ENCODE peak calls at places on chromosomes 3 and 15, in five cellular contexts. Z is lower leg skin, K is sigmoid colon, W is progenitor cell of endocrine pancreas, O is left lung. L is an unnamed sample.

GRCh38 chr3:133930341-133930933 is 34.8 kb upstream of the RAB6B start:
- DNase-seq in Z (no peak), K (no peak), W (no peak), O (no peak), L (no peak)

GRCh38 chr15:27665002-27665401 is 434.1 kb downstream of the OCA2 start:
- DNase-seq in Z (no peak), K (no peak), W (no peak), O (no peak), L (no peak)

GRCh38 chr3:126270145-126270811 is 86.9 kb downstream of the KLF15 start:
- DNase-seq in Z (peak), K (peak), W (no peak), O (peak), L (no peak)

GRCh38 chr15:78533331-78533730 is 6.9 kb upstream of the PSMA4 start:
- DNase-seq in Z (no peak), K (no peak), W (no peak), O (no peak), L (no peak)

GRCh38 chr3:9178697-9179096 is 70.7 kb downstream of the SRGAP3 start:
- DNase-seq in Z (no peak), K (no peak), W (no peak), O (no peak), L (no peak)

GRCh38 chr15:88399021-88399685 is 68.0 kb downstream of the MRPL46 start:
- DNase-seq in Z (no peak), K (no peak), W (no peak), O (no peak), L (no peak)

GRCh38 chr3:79368403-79368802 is 399.4 kb downstream of the ROBO1 start:
- DNase-seq in Z (no peak), K (no peak), W (no peak), O (no peak), L (no peak)

GRCh38 chr3:161449784-161450183 is 46.8 kb upstream of the OTOL1 start:
- DNase-seq in Z (no peak), K (no peak), W (no peak), O (no peak), L (no peak)

GRCh38 chr3:154356009-154356408 is 31.7 kb upstream of the DHX36 start:
- DNase-seq in Z (no peak), K (no peak), W (no peak), O (no peak), L (no peak)

GRCh38 chr3:132256984-132257383 is 60.2 kb upstream of the ACP3 start:
- DNase-seq in Z (no peak), K (no peak), W (peak), O (no peak), L (no peak)

GRCh38 chr15:33720952-33721351 is 247.3 kb upstream of the CHRM5 start:
- DNase-seq in Z (no peak), K (no peak), W (no peak), O (no peak), L (no peak)

GRCh38 chr15:99212401-99212800 is 37.0 kb downstream of the TTC23 start:
- DNase-seq in Z (no peak), K (peak), W (no peak), O (no peak), L (no peak)

GRCh38 chr15:41777421-41777973 is 3.2 kb downstream of the MAPKBP1 start:
- DNase-seq in Z (no peak), K (no peak), W (no peak), O (no peak), L (no peak)

GRCh38 chr3:134252766-134253165 is 2.1 kb upstream of the RYK start:
- DNase-seq in Z (no peak), K (no peak), W (no peak), O (no peak), L (no peak)

GRCh38 chr3:158127250-158128219 is 17.6 kb downstream of the RSRC1 start:
- DNase-seq in Z (no peak), K (no peak), W (no peak), O (no peak), L (no peak)

GRCh38 chr3:156519758-156520162 is 35.2 kb downstream of the SSR3 start:
- DNase-seq in Z (no peak), K (no peak), W (no peak), O (no peak), L (no peak)

GRCh38 chr3:149310796-149311534 is 22.5 kb downstream of the TM4SF18 start:
- DNase-seq in Z (no peak), K (no peak), W (no peak), O (no peak), L (no peak)

GRCh38 chr15:90680371-90680935 is 36.7 kb upstream of the BLM start:
- DNase-seq in Z (no peak), K (no peak), W (no peak), O (no peak), L (no peak)

GRCh38 chr3:176579741-176580185 is 617.5 kb downstream of the TBL1XR1 start:
- DNase-seq in Z (no peak), K (no peak), W (no peak), O (no peak), L (no peak)

GRCh38 chr15:68935400-68935937 is 5.1 kb downstream of the SPESP1 start:
- DNase-seq in Z (no peak), K (no peak), W (no peak), O (no peak), L (no peak)

GRCh38 chr3:46849686-46850467 is 13.4 kb downstream of the MYL3 start:
- DNase-seq in Z (peak), K (no peak), W (no peak), O (no peak), L (no peak)

GRCh38 chr3:46847744-46848143 is 15.5 kb downstream of the MYL3 start:
- DNase-seq in Z (no peak), K (no peak), W (no peak), O (no peak), L (no peak)

GRCh38 chr3:46846624-46847542 is 16.4 kb downstream of the MYL3 start:
- DNase-seq in Z (peak), K (peak), W (no peak), O (no peak), L (no peak)

GRCh38 chr3:46849098-46849631 is 14.1 kb downstream of the MYL3 start:
- DNase-seq in Z (peak), K (no peak), W (peak), O (no peak), L (no peak)

GRCh38 chr3:46848271-46849097 is 14.8 kb downstream of the MYL3 start:
- DNase-seq in Z (peak), K (peak), W (no peak), O (no peak), L (no peak)
- TF ChIP-seq CTCF in Z (no peak), K (no peak), W (peak), O (peak), L (no peak)

GRCh38 chr3:23761440-23761896 is 44.3 kb upstream of the UBE2E1 start:
- DNase-seq in Z (no peak), K (no peak), W (no peak), O (no peak), L (no peak)
- TF ChIP-seq CTCF in Z (no peak), K (no peak), W (peak), O (no peak), L (no peak)

GRCh38 chr3:4351164-4351855 is 48.1 kb downstream of the SETMAR start:
- DNase-seq in Z (no peak), K (no peak), W (no peak), O (no peak), L (no peak)
- TF ChIP-seq CTCF in Z (no peak), K (no peak), W (no peak), O (no peak), L (no peak)

DNA sequence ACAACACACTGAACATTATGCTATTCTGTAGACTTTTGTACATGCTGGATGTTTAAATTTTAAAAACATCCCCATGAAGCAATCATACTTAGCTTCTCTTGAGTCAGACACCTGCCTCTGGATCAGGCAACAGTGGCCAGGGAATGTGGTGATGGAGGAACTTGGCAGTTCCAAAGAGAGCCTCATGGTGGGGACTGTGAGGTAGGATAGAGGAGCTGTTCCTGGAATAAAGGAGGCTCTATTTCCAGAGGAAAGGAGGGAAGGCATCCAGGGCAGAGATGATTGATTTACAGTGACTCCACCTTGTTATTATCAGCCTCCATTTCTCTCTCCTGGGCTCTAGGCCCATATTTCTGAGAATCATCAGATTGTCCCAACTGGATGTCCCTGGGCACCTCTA is 35.0 kb upstream of the ABHD17C start:
- DNase-seq in Z (no peak), K (no peak), W (peak), O (no peak), L (no peak)
- TF ChIP-seq CTCF in Z (no peak), K (peak), W (peak), O (no peak), L (no peak)

DNA sequence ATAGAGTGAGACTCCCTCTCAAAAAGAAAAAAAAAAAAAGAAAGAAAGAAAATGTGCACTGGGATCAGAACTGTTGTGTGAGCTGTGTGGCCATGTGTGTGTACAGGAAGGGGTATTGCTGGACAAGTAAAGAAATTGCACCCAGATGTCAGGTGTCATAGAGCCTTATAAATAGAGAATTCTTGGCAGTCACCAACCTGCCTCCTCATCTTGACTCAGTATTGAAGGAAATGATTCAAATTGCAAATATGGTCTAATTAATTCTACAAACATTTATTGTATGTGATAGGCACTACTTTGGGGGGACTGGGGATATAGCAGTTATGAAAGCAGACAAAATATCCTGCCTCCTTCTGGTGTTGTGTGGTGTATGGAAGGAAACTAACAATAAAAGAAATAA is 243.8 kb upstream of the TTC14 start:
- DNase-seq in Z (no peak), K (no peak), W (no peak), O (no peak), L (no peak)
- TF ChIP-seq CTCF in Z (no peak), K (no peak), W (no peak), O (no peak), L (no peak)